ENCODE peak calls at places on chromosomes 5 and 9, in five cellular contexts. X is SK-N-SH, V is GM12878, E is HepG2, C is K562. H is an unnamed sample.

GRCh38 chr9:113952651-113953050 is 76.5 kb downstream of the ZNF618 start:
- DNase-seq in V (no peak), X (no peak), E (no peak), C (no peak), H (no peak)

GRCh38 chr9:105711867-105712266 is 17.5 kb downstream of the TMEM38B start:
- DNase-seq in V (no peak), C (no peak), X (no peak), E (no peak), H (no peak)

GRCh38 chr5:116492016-116492623 is 82.5 kb downstream of the SEMA6A start:
- DNase-seq in C (no peak), V (no peak), E (peak), X (no peak), H (peak)

GRCh38 chr9:111807197-111807596 is 12.5 kb upstream of the SHOC1 start:
- DNase-seq in E (no peak), X (no peak), V (no peak), C (no peak), H (no peak)

GRCh38 chr9:131889437-131890244 is 149.8 kb upstream of the RAPGEF1 start:
- DNase-seq in E (no peak), C (no peak), X (peak), V (no peak), H (no peak)

GRCh38 chr5:158013939-158014338 is 155.0 kb upstream of the CLINT1 start:
- DNase-seq in V (no peak), C (peak), X (no peak), E (peak), H (no peak)

GRCh38 chr5:36264202-36264760 is 22.6 kb upstream of the NADK2 start:
- DNase-seq in C (no peak), V (no peak), E (no peak), X (no peak), H (no peak)

GRCh38 chr9:113493080-113493615 is 29.6 kb downstream of the RGS3 start:
- DNase-seq in C (no peak), V (no peak), X (no peak), E (no peak), H (no peak)

GRCh38 chr9:108784128-108784490 is 71.7 kb downstream of the ACTL7B start:
- DNase-seq in X (no peak), C (no peak), E (no peak), V (no peak), H (peak)

DNA sequence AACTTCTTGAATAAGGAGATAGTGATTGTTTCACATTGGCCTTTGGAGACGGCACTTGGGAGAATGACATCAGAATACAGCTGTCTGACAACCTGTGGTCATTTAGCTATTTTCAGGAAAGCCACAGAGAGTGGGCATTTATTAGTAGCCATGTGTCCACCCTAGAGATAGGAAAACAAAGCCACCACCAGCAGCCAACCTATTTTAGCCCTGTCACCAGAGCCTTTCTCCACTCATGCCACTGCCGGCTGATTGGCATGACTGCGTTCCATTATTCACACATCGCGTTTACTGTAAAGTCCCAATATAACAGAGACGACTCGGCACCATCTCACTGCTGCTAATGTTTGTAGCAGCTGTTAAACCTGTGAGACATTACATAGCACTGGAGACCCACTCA is 330.1 kb downstream of the NDUFS4 start:
- DNase-seq in X (no peak), V (no peak), E (no peak), C (no peak), H (no peak)
- TF ChIP-seq REST in X (no peak), V (no peak), E (no peak), C (no peak), H (no peak)

GRCh38 chr9:130536594-130537215 is 42.7 kb upstream of the FUBP3 start:
- DNase-seq in V (no peak), X (no peak), C (peak), E (no peak), H (no peak)

GRCh38 chr9:130539473-130540223 is 39.7 kb upstream of the FUBP3 start:
- DNase-seq in V (no peak), X (no peak), E (no peak), C (no peak), H (no peak)

GRCh38 chr9:130535818-130536521 is 43.4 kb upstream of the FUBP3 start:
- DNase-seq in X (no peak), E (peak), C (peak), V (no peak), H (no peak)

GRCh38 chr9:130541533-130541932 is 37.8 kb upstream of the FUBP3 start:
- DNase-seq in X (no peak), C (no peak), E (no peak), V (no peak), H (no peak)

DNA sequence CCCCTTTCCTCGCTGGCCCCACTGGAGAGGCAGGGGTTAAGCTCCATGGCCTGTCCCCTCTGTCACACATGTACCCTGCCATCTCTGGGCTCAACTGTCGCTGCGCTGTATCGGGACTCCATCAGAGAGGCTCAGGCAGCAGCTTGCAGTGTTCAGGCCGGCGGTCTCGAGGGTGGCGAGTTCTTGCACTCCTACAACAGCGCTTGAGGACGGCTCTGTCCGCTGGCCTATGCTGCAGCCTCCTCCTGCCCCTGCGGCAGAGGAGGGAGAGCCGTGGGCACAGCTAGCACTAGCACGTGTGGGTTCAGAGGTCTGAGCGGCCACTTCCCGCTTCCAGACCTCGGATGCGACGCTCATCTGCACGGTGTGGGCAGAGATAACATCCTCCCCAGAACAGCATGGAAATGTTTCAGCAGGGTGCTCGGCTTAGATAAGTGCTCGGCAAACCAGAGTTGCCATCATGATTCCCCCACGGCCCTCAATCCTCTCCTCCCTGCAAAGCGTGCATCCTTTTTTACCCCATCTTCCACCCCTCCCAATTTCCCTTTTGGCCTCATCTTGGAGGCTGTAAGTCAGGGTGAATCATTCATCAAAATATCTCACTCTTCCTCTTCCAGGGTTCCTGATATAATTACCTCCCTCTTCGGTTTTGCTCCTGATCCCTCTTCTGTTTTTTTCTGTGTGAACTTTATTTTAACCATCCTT is 41.9 kb upstream of the FUBP3 start:
- DNase-seq in V (no peak), C (peak), X (peak), E (no peak), H (no peak)
- TF ChIP-seq POLR2AphosphoS5 in V (no peak), C (peak), X (no peak), E (no peak), H (no peak)

GRCh38 chr9:15785584-15785983 is 232.7 kb downstream of the CCDC171 start:
- DNase-seq in X (no peak), C (no peak), E (no peak), V (no peak), H (no peak)
- TF ChIP-seq GABPA in X (no peak), C (no peak), E (no peak), V (no peak), H (no peak)

DNA sequence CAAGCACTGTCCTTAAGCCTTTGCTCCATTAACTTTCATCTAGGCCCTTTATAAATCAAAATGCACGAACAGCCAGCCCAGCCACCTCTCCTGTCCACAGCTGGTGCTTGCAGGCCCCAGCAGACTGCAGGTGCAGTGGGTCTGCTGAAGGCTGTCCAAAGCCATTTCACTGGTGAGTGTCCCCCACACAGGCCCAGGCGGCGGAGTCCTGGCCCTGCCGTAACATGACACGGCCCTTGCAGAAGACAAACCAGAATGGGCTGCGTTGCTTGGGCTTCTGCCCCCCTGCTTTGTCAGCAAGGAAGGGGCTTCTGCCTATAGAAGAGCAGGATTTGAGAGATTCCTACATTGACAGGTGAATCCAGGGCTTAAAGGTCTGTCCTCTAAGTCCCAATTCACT is 188.6 kb downstream of the NR3C1 start:
- DNase-seq in X (no peak), V (no peak), C (no peak), E (no peak), H (no peak)
- TF ChIP-seq REST in X (no peak), V (no peak), C (no peak), E (no peak), H (no peak)

DNA sequence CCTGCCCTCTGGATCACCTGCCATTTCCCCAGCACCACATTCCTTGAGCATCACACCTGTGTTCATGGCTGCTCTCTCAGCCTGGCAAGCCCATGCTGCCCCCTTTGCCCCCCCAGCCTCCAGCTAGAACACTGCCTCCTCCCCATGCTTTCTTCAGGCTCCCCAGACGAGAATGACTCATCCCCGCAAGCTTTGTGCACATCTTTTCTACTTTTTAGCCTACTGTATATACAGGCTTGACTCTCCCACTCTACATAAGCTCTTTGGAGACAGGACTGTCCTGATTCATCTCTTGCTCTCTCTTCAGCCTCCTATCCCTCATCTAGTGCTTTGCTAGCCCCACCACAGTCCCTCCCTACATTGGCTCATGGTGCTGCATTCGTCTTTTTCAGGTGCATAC is 19.9 kb upstream of the GLIPR2 start:
- DNase-seq in C (no peak), X (no peak), V (no peak), E (no peak), H (no peak)
- TF ChIP-seq POLR2AphosphoS5 in C (no peak), X (no peak), V (no peak), E (no peak), H (no peak)

DNA sequence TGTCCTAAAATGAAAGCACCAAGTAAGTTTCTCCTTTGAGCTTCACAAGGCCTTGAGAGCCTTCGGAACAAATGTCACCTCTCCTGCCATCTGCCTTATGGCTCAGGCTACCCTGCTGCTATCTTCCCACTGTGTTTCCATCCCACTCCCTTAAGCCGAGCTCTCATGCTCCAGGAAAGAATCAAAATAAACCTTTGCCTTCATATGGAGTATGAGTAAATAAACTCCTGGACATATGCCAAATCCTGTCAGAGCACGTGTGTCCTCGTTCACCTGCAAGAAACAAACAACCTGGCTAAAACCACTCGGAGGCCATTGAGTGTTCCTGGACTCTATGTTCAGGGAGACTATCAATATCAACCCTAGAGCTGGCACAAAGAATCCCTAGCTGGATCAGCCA is 122.3 kb upstream of the CCDC112 start:
- DNase-seq in X (no peak), E (no peak), C (no peak), V (no peak), H (no peak)
- TF ChIP-seq GABPA in X (no peak), E (no peak), C (no peak), V (no peak), H (no peak)

DNA sequence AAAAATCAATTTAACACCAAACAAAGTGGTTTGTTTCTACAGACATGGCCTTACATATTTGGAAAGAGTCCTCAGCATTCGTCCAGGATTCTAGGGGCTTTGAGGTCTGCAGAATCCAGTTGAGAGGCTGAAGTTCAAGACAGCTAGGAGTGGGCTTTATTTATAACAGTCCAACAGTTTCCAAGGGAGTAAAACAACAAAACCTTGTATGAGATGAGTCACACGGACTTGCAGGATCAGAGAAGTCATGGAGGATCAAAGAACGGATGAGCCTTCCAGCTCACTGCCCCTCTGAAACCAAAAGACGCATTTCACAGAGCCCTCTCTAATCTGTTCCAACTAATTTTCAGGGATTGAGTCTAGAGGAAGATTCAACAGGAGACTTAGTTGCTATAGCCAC is 11.1 kb upstream of the ESM1 start:
- DNase-seq in E (no peak), C (no peak), X (no peak), V (no peak), H (no peak)
- TF ChIP-seq REST in E (no peak), C (no peak), X (no peak), V (no peak), H (no peak)

DNA sequence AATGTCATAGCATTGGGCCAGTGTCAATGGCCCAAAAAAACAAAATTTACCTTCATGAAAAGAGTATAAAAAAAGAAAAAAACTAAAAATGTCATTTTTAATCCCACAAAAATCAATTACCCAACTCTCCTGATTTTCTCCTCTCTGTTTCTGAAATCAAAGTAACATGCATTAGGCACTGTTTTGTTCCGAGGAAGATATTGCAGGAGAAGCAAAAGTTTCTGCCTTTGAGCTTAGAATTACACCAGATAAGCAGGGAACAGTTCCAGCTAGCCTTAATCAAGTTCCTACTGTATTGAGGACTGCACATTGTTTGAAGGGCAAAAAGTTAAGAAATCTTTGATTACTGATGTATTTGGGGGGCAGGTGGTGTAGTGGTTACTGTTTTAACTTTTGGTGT is 1.1 kb upstream of the PRKAA1 start:
- DNase-seq in V (no peak), E (no peak), X (no peak), C (no peak), H (no peak)
- TF ChIP-seq POLR2AphosphoS5 in V (no peak), E (no peak), X (no peak), C (no peak), H (no peak)

GRCh38 chr5:133658327-133658726 is 46.0 kb upstream of the FSTL4 start:
- DNase-seq in E (no peak), V (no peak), X (no peak), C (no peak), H (no peak)
- TF ChIP-seq GABPA in E (no peak), V (no peak), X (no peak), C (no peak), H (no peak)

DNA sequence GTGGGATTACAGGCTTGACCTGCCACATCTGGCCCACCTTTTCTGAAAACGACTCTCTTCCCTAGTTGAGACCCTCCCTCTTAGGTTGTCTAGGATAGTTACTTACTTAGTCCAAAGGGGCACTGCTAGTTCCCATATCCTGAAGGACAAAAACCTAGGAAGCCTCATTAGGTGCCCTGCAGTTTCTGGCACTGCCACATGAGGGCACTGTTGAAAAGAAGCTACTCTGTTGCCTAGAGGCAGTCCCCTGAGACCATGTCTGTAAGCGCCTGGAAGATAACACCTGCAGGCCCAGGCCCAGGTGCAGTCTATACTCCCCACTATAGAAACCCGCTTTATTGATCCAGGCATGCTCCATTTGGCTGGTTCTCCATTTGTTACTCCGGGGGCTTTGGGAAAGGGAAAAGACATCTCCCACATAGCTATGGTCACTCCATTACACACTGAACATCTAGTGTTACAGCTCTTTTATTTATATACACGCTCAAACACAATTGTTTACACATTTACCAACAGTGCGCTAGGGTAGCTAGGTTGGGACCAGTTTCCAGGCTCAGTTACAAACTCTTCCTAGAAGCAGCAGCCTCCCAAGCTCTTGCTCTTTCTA is 73.4 kb upstream of the PPARGC1B start:
- DNase-seq in V (no peak), E (no peak), C (peak), X (no peak), H (peak)
- TF ChIP-seq REST in V (no peak), E (no peak), C (no peak), X (no peak), H (no peak)